ENCODE peak calls at places on chromosomes 11 and 22, in nine cellular contexts. One of them, this sample, is unnamed.

GRCh38 chr22:17754233-17754925 is 19.9 kb downstream of the BID start:
- DNase-seq in globus pallidus: no peak
- DNase-seq in hypothalamus: no peak
- DNase-seq in activated naive CD8-positive, alpha-beta T cell treated with anti-CD3 and anti-CD28 coated beads for 36 hours: peak; percentile 38
- DNase-seq in left ventricle myocardium inferior: no peak
- DNase-seq in pancreas: no peak
- DNase-seq in endodermal cell: peak; percentile 73
- DNase-seq in skeletal muscle cell: no peak
- DNase-seq in pons: no peak
- DNase-seq in this sample: no peak

GRCh38 chr22:45518580-45518991 is 15.9 kb downstream of the FBLN1 start:
- DNase-seq in activated naive CD8-positive, alpha-beta T cell treated with anti-CD3 and anti-CD28 coated beads for 36 hours: no peak
- DNase-seq in pons: no peak
- DNase-seq in left ventricle myocardium inferior: no peak
- DNase-seq in endodermal cell: no peak
- DNase-seq in skeletal muscle cell: no peak
- DNase-seq in pancreas: no peak
- DNase-seq in hypothalamus: no peak
- DNase-seq in globus pallidus: no peak
- DNase-seq in this sample: no peak

GRCh38 chr11:107385361-107385982 is 72.2 kb downstream of the CWF19L2 start:
- DNase-seq in activated naive CD8-positive, alpha-beta T cell treated with anti-CD3 and anti-CD28 coated beads for 36 hours: no peak
- DNase-seq in hypothalamus: no peak
- DNase-seq in pons: no peak
- DNase-seq in globus pallidus: no peak
- DNase-seq in pancreas: no peak
- DNase-seq in skeletal muscle cell: peak; percentile 42
- DNase-seq in left ventricle myocardium inferior: no peak
- DNase-seq in endodermal cell: no peak
- DNase-seq in this sample: peak; percentile 70

GRCh38 chr11:8293171-8293570 is 29.5 kb upstream of the LMO1 start:
- DNase-seq in endodermal cell: peak; percentile 32
- DNase-seq in skeletal muscle cell: no peak
- DNase-seq in globus pallidus: no peak
- DNase-seq in left ventricle myocardium inferior: no peak
- DNase-seq in hypothalamus: no peak
- DNase-seq in activated naive CD8-positive, alpha-beta T cell treated with anti-CD3 and anti-CD28 coated beads for 36 hours: no peak
- DNase-seq in pons: no peak
- DNase-seq in pancreas: no peak
- DNase-seq in this sample: no peak

GRCh38 chr11:8477680-8478079 is 116.3 kb downstream of the STK33 start:
- DNase-seq in activated naive CD8-positive, alpha-beta T cell treated with anti-CD3 and anti-CD28 coated beads for 36 hours: no peak
- DNase-seq in hypothalamus: no peak
- DNase-seq in endodermal cell: no peak
- DNase-seq in globus pallidus: no peak
- DNase-seq in left ventricle myocardium inferior: no peak
- DNase-seq in skeletal muscle cell: no peak
- DNase-seq in pons: no peak
- DNase-seq in pancreas: no peak
- DNase-seq in this sample: no peak

GRCh38 chr11:4466168-4466891 is 16.1 kb upstream of the OR52K1 start:
- DNase-seq in pons: no peak
- DNase-seq in endodermal cell: peak; percentile 59
- DNase-seq in pancreas: no peak
- DNase-seq in hypothalamus: no peak
- DNase-seq in left ventricle myocardium inferior: no peak
- DNase-seq in globus pallidus: no peak
- DNase-seq in activated naive CD8-positive, alpha-beta T cell treated with anti-CD3 and anti-CD28 coated beads for 36 hours: no peak
- DNase-seq in skeletal muscle cell: no peak
- DNase-seq in this sample: no peak

GRCh38 chr22:40908895-40909294 is 42.3 kb upstream of the RBX1 start:
- DNase-seq in activated naive CD8-positive, alpha-beta T cell treated with anti-CD3 and anti-CD28 coated beads for 36 hours: no peak
- DNase-seq in left ventricle myocardium inferior: no peak
- DNase-seq in pons: no peak
- DNase-seq in skeletal muscle cell: no peak
- DNase-seq in pancreas: no peak
- DNase-seq in globus pallidus: no peak
- DNase-seq in hypothalamus: no peak
- DNase-seq in endodermal cell: no peak
- DNase-seq in this sample: no peak

GRCh38 chr11:86749861-86750401 is 50.4 kb upstream of the PRSS23 start:
- DNase-seq in endodermal cell: no peak
- DNase-seq in pancreas: no peak
- DNase-seq in hypothalamus: no peak
- DNase-seq in globus pallidus: no peak
- DNase-seq in pons: no peak
- DNase-seq in skeletal muscle cell: no peak
- DNase-seq in activated naive CD8-positive, alpha-beta T cell treated with anti-CD3 and anti-CD28 coated beads for 36 hours: no peak
- DNase-seq in left ventricle myocardium inferior: no peak
- DNase-seq in this sample: no peak

GRCh38 chr11:46977038-46977818 is 40.7 kb downstream of the CSTPP1 start:
- DNase-seq in pancreas: no peak
- DNase-seq in skeletal muscle cell: no peak
- DNase-seq in globus pallidus: peak; percentile 89
- DNase-seq in hypothalamus: peak; percentile 13
- DNase-seq in pons: peak; percentile 95
- DNase-seq in left ventricle myocardium inferior: no peak
- DNase-seq in endodermal cell: peak; percentile 80
- DNase-seq in activated naive CD8-positive, alpha-beta T cell treated with anti-CD3 and anti-CD28 coated beads for 36 hours: no peak
- DNase-seq in this sample: no peak

GRCh38 chr11:12446863-12447262 is 69.5 kb downstream of the PARVA start:
- DNase-seq in activated naive CD8-positive, alpha-beta T cell treated with anti-CD3 and anti-CD28 coated beads for 36 hours: no peak
- DNase-seq in globus pallidus: no peak
- DNase-seq in left ventricle myocardium inferior: no peak
- DNase-seq in pancreas: no peak
- DNase-seq in skeletal muscle cell: no peak
- DNase-seq in hypothalamus: no peak
- DNase-seq in pons: no peak
- DNase-seq in endodermal cell: no peak
- DNase-seq in this sample: no peak

GRCh38 chr11:47171057-47171838 is 5.4 kb downstream of the ARFGAP2 start:
- DNase-seq in endodermal cell: no peak
- DNase-seq in skeletal muscle cell: no peak
- DNase-seq in left ventricle myocardium inferior: no peak
- DNase-seq in globus pallidus: no peak
- DNase-seq in pancreas: no peak
- DNase-seq in hypothalamus: no peak
- DNase-seq in pons: no peak
- DNase-seq in activated naive CD8-positive, alpha-beta T cell treated with anti-CD3 and anti-CD28 coated beads for 36 hours: no peak
- DNase-seq in this sample: no peak